ENCODE peak calls at places on chromosomes 1 and 21, in nine cellular contexts. U, P, X, N, Q, Y, M, J and H are unnamed samples.

GRCh38 chr1:160629286-160630210 is 17.3 kb downstream of the SLAMF1 start:
- DNase-seq in Y (peak; percentile 39), Q (peak; percentile 54), J (peak; percentile 82), X (no peak), M (peak; percentile 53), P (no peak), U (peak; percentile 73), N (peak; percentile 75), H (no peak)

GRCh38 chr1:155220566-155220965 is 12.1 kb downstream of the MTX1 start:
- DNase-seq in P (no peak), Y (no peak), U (no peak), M (no peak), X (no peak), N (no peak), Q (no peak), J (no peak), H (no peak)

GRCh38 chr21:16517380-16517779 is 787.6 kb downstream of the USP25 start:
- DNase-seq in Q (no peak), P (no peak), X (no peak), Y (no peak), M (no peak), J (no peak), N (no peak), U (no peak), H (no peak)

GRCh38 chr1:53654216-53655210 is 84.5 kb downstream of the GLIS1 start:
- DNase-seq in P (peak; percentile 70), N (no peak), Y (no peak), M (no peak), Q (no peak), J (no peak), U (peak; percentile 12), X (no peak), H (no peak)

GRCh38 chr1:204647114-204647804 is 38.3 kb downstream of the LRRN2 start:
- DNase-seq in X (peak; percentile 66), M (no peak), P (no peak), N (no peak), Q (no peak), J (no peak), Y (no peak), U (no peak), H (peak; percentile 48)

GRCh38 chr1:185369786-185370185 is 52.7 kb upstream of the IVNS1ABP start:
- DNase-seq in U (no peak), X (no peak), N (no peak), M (no peak), J (no peak), P (no peak), Y (no peak), Q (no peak), H (no peak)

GRCh38 chr21:31667141-31667540 is 7.6 kb downstream of the SOD1 start:
- DNase-seq in J (no peak), X (no peak), P (no peak), Y (no peak), M (no peak), N (no peak), U (no peak), Q (no peak), H (no peak)

GRCh38 chr1:175225805-175226129 is 33.2 kb upstream of the KIAA0040 start:
- DNase-seq in U (no peak), X (no peak), J (no peak), M (no peak), N (no peak), P (no peak), Y (no peak), Q (no peak), H (no peak)

GRCh38 chr1:87335175-87335992 is 6.7 kb downstream of the LMO4 start:
- DNase-seq in P (peak; percentile 91), Q (peak; percentile 85), M (no peak), Y (peak; percentile 84), X (peak; percentile 76), J (peak; percentile 90), U (peak; percentile 85), N (peak; percentile 52), H (no peak)

GRCh38 chr1:212254853-212255363 is 30.3 kb upstream of the PPP2R5A start:
- DNase-seq in P (no peak), J (no peak), Q (no peak), X (no peak), M (no peak), N (no peak), U (no peak), Y (peak; percentile 79), H (no peak)

GRCh38 chr1:63774617-63775417 is 1.0 kb downstream of the ROR1 start:
- DNase-seq in Q (peak; percentile 59), X (peak; percentile 53), J (peak; percentile 75), N (no peak), U (peak; percentile 38), M (no peak), P (peak; percentile 84), Y (peak; percentile 28), H (no peak)

GRCh38 chr1:155019377-155020245 is 14.0 kb downstream of the DCST2 start:
- DNase-seq in N (no peak), P (no peak), J (no peak), Q (no peak), X (no peak), U (no peak), Y (peak; percentile 12), M (no peak), H (no peak)

DNA sequence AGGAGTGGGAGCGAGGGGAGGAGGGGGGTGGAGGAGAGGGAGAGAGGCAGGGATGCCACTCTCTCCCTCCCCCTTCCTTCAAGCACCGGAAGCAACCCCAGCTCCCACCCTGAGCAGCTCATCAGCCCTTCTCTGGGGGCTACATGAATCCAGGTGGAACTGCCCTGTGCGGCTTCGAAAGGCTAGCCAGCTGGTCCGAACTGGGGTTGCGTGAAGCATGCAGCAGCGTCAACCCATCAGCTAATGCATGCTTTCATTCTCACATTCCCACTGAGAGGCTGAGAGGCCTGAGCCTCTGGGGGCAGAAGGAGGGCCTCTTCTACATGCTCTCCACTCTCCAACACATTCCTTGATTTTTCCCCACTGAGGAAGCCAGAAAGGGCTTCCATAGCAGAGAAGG is 5.6 kb downstream of the RXRG start:
- DNase-seq in U (no peak), J (no peak), Y (no peak), P (no peak), M (no peak), Q (no peak), X (no peak), N (no peak), H (no peak)
- H3K27me3 ChIP-seq in U (peaks cover 27% of the 10 kb centered on the region), J (no peaks in the 10 kb centered on the region), Y (no peaks in the 10 kb centered on the region), P (no peaks in the 10 kb centered on the region), M (no peaks in the 10 kb centered on the region), Q (peaks cover 10% of the 10 kb centered on the region), X (peaks cover 15% of the 10 kb centered on the region), N (peaks cover 3% of the 10 kb centered on the region), H (peaks cover 16% of the 10 kb centered on the region)

GRCh38 chr1:60149254-60149653 is 75.7 kb upstream of the C1orf87 start:
- DNase-seq in M (no peak), Y (peak; percentile 16), X (no peak), J (peak; percentile 86), U (peak; percentile 33), P (peak; percentile 74), Q (no peak), N (no peak), H (no peak)

GRCh38 chr1:60156371-60156770 is 82.8 kb upstream of the C1orf87 start:
- DNase-seq in P (no peak), Y (no peak), M (no peak), J (no peak), N (no peak), U (no peak), Q (no peak), X (no peak), H (no peak)

GRCh38 chr1:60151311-60151710 is 77.7 kb upstream of the C1orf87 start:
- DNase-seq in M (no peak), U (no peak), Q (no peak), Y (no peak), J (no peak), P (no peak), X (no peak), N (no peak), H (no peak)

GRCh38 chr1:60152886-60153285 is 79.3 kb upstream of the C1orf87 start:
- DNase-seq in Q (no peak), U (no peak), P (no peak), J (no peak), X (no peak), M (no peak), N (no peak), Y (no peak), H (no peak)
- H3K4me1 ChIP-seq in Q (no peaks in the 10 kb centered on the region), U (no peaks in the 10 kb centered on the region), P (no peaks in the 10 kb centered on the region), J (no peaks in the 10 kb centered on the region), X (no peaks in the 10 kb centered on the region), M (no peaks in the 10 kb centered on the region), N (no peaks in the 10 kb centered on the region), Y (peaks cover 7% of the 10 kb centered on the region), H (peaks cover 2% of the 10 kb centered on the region)

GRCh38 chr1:118992426-118992825 is 4.3 kb upstream of the TBX15 start:
- DNase-seq in J (no peak), P (no peak), N (no peak), U (no peak), X (no peak), Q (no peak), M (no peak), Y (no peak), H (no peak)

GRCh38 chr1:118998171-118998570 is 10.0 kb upstream of the TBX15 start:
- DNase-seq in Y (no peak), X (no peak), J (no peak), Q (no peak), P (no peak), U (no peak), N (no peak), M (no peak), H (no peak)

GRCh38 chr1:118992868-118993711 is 4.9 kb upstream of the TBX15 start:
- DNase-seq in N (no peak), P (no peak), J (no peak), X (no peak), M (no peak), U (no peak), Y (no peak), Q (no peak), H (no peak)

GRCh38 chr1:118993712-118994049 is 5.5 kb upstream of the TBX15 start:
- DNase-seq in P (no peak), N (no peak), J (no peak), Y (no peak), X (no peak), U (no peak), Q (no peak), M (no peak), H (no peak)

DNA sequence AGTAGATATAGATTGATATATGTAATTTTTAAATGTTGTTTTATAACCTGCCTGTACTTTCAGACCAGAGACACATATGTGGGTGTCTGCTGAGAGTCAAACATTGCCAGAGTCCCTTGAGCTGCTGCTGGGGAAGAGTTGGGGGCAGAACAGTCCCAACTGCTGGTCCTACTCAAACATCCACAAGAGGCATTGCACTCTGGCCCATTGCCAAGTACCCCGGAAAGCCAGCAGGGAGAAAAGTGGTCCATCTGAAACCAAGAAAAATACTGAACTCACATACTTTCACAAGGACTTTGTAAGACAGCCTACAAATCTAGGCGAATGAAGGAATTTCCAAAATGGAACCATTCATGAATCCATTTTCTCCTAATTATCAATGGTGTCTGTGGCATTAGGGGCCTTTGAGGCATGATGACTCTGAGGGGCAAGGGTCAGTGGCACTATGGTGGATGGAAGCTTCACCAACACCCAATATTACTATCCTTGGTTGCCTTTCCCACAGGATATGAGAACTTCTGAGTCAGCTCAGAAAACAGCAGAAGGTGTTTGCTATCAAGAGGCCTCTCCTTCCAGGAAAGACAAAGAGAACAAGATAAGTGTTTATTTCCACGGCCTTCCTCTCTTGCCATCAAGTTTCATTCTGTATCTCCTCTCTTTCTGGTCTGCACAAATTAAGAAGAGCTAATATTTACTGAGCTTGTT is 7.3 kb upstream of the TBX15 start:
- DNase-seq in N (no peak), Q (no peak), X (no peak), Y (no peak), M (no peak), J (peak; percentile 33), U (no peak), P (no peak), H (no peak)
- H3K27me3 ChIP-seq in N (peaks cover 48% of the 10 kb centered on the region), Q (peaks cover 100% of the 10 kb centered on the region), X (no peaks in the 10 kb centered on the region), Y (peaks cover 13% of the 10 kb centered on the region), M (peaks cover 26% of the 10 kb centered on the region), J (no peaks in the 10 kb centered on the region), U (peaks cover 100% of the 10 kb centered on the region), P (no peaks in the 10 kb centered on the region), H (peaks cover 99% of the 10 kb centered on the region)

GRCh38 chr1:207873055-207873890 is 37.7 kb downstream of the CD34 start:
- DNase-seq in M (no peak), Q (peak; percentile 60), N (no peak), J (peak; percentile 65), X (no peak), Y (no peak), P (no peak), U (no peak), H (no peak)
- H3K4me1 ChIP-seq in M (peaks cover 53% of the 10 kb centered on the region), Q (peaks cover 48% of the 10 kb centered on the region), N (peaks cover 32% of the 10 kb centered on the region), J (peaks cover 7% of the 10 kb centered on the region), X (peaks cover 10% of the 10 kb centered on the region), Y (no peaks in the 10 kb centered on the region), P (no peaks in the 10 kb centered on the region), U (no peaks in the 10 kb centered on the region), H (no peaks in the 10 kb centered on the region)